ENCODE peak calls at places on chromosomes 6 and 20, in nine cellular contexts. T is hepatocyte; D is cardiac fibroblast; W is AG04449; U is NB4; I is progenitor cell of endocrine pancreas; C is stimulated activated CD4-positive, alpha-beta T cell treated with anti-CD3 and anti-CD28 coated beads, Interleukin-1b, Interleukin-23, amount 100 ng/mL, for 1 hour; F is NCI-H1417 treated with DMSO at 0.1 percent for 48 hours; R is activated gamma-delta T cell treated with Interleukin-2 at 50 U/mL for 16 hours. V is an unnamed sample.

GRCh38 chr20:8527998-8528397 is 395.9 kb downstream of the PLCB1 start:
- DNase-seq in R (no peak), U (peak; percentile 90), T (no peak), C (no peak), I (no peak), F (no peak), W (peak; percentile 58), D (peak; percentile 93), V (peak; percentile 60)

GRCh38 chr6:142680308-142680707 is 264.7 kb downstream of the HIVEP2 start:
- DNase-seq in W (no peak), F (no peak), T (no peak), R (no peak), I (no peak), U (no peak), D (peak; percentile 28), C (no peak), V (no peak)

GRCh38 chr6:43508481-43509141 is 1.5 kb downstream of the LRRC73 start:
- DNase-seq in U (no peak), I (no peak), T (no peak), R (no peak), C (no peak), D (no peak), F (no peak), W (no peak), V (no peak)

GRCh38 chr6:43334466-43335095 is 26.0 kb upstream of the CRIP3 start:
- DNase-seq in C (no peak), T (peak; percentile 67), U (peak; percentile 63), R (no peak), W (peak; percentile 9), F (no peak), D (peak; percentile 72), I (no peak), V (peak; percentile 65)

GRCh38 chr20:22450540-22450939 is 133.8 kb downstream of the FOXA2 start:
- DNase-seq in U (no peak), F (no peak), C (no peak), D (no peak), I (no peak), W (no peak), R (no peak), T (no peak), V (no peak)

GRCh38 chr6:69305456-69305855 is 491.4 kb downstream of the LMBRD1 start:
- DNase-seq in C (no peak), T (no peak), F (no peak), I (no peak), W (no peak), D (no peak), U (no peak), R (no peak), V (no peak)

GRCh38 chr20:47669489-47669888 is 115.8 kb downstream of the SULF2 start:
- DNase-seq in F (no peak), C (no peak), D (no peak), I (no peak), U (no peak), T (no peak), W (no peak), R (no peak), V (no peak)

GRCh38 chr20:24965065-24965919 is 16.2 kb downstream of the CST7 start:
- DNase-seq in U (no peak), C (no peak), I (no peak), T (no peak), W (no peak), F (no peak), D (no peak), R (no peak), V (no peak)

GRCh38 chr6:132798820-132799538 is 542 bp upstream of the SLC18B1 start:
- DNase-seq in R (peak; percentile 60), C (peak; percentile 54), U (peak; percentile 62), I (peak; percentile 62), T (peak; percentile 87), F (peak; percentile 73), W (no peak), D (peak; percentile 76), V (peak; percentile 76)

GRCh38 chr6:111758608-111759293 is 114.5 kb downstream of the FYN start:
- DNase-seq in I (no peak), D (no peak), R (peak; percentile 27), C (no peak), W (no peak), T (no peak), U (no peak), F (no peak), V (no peak)

GRCh38 chr6:25309886-25310285 is 30.7 kb downstream of the CARMIL1 start:
- DNase-seq in R (no peak), T (no peak), W (no peak), C (no peak), I (no peak), U (no peak), D (no peak), F (no peak), V (no peak)

GRCh38 chr6:41159415-41160082 is 3.4 kb downstream of the TREM2 start:
- DNase-seq in D (no peak), T (peak; percentile 15), W (no peak), R (no peak), F (peak; percentile 4), I (no peak), C (no peak), U (no peak), V (no peak)

GRCh38 chr6:35087361-35088280 is 53.5 kb downstream of the TCP11 start:
- DNase-seq in R (no peak), C (no peak), D (no peak), I (no peak), T (peak; percentile 6), F (no peak), W (no peak), U (no peak), V (no peak)

GRCh38 chr6:45607818-45608217 is 230.1 kb upstream of the SUPT3H start:
- DNase-seq in F (no peak), U (peak; percentile 81), R (no peak), C (no peak), T (no peak), W (no peak), I (no peak), D (peak; percentile 84), V (no peak)